ENCODE peak calls at places on chromosomes 4 and X, in five cellular contexts. One of them, this sample, is unnamed.
A peak's percentile ranks its signal among the peaks of the same experiment; 100 is the strongest.

GRCh38 chr4:55359397-55359916 is 13.4 kb downstream of the SRD5A3 start:
- DNase-seq in psoas muscle: no peak
- DNase-seq in suprapubic skin: no peak
- DNase-seq in mammary epithelial cell: no peak
- DNase-seq in GM06990: no peak
- DNase-seq in this sample: no peak

GRCh38 chr4:169791527-169792156 is 33.9 kb upstream of the HPF1 start:
- DNase-seq in psoas muscle: peak; percentile 53
- DNase-seq in suprapubic skin: peak; percentile 61
- DNase-seq in mammary epithelial cell: peak; percentile 65
- DNase-seq in GM06990: no peak
- DNase-seq in this sample: peak; percentile 44

GRCh38 chr4:86011117-86011516 is 348.7 kb downstream of the MAPK10 start:
- DNase-seq in psoas muscle: no peak
- DNase-seq in suprapubic skin: no peak
- DNase-seq in mammary epithelial cell: peak; percentile 62
- DNase-seq in GM06990: no peak
- DNase-seq in this sample: peak; percentile 63

GRCh38 chrX:119617511-119618164 is 11.4 kb upstream of the NKRF start:
- DNase-seq in psoas muscle: no peak
- DNase-seq in suprapubic skin: no peak
- DNase-seq in mammary epithelial cell: no peak
- DNase-seq in GM06990: no peak
- DNase-seq in this sample: no peak

GRCh38 chr4:80466618-80467017 is 131.1 kb downstream of the CFAP299 start:
- DNase-seq in psoas muscle: no peak
- DNase-seq in suprapubic skin: no peak
- DNase-seq in mammary epithelial cell: no peak
- DNase-seq in GM06990: no peak
- DNase-seq in this sample: no peak

GRCh38 chrX:153370293-153371055 is 30.7 kb downstream of the PNMA6E start:
- DNase-seq in psoas muscle: no peak
- DNase-seq in suprapubic skin: no peak
- DNase-seq in mammary epithelial cell: no peak
- DNase-seq in GM06990: no peak
- DNase-seq in this sample: no peak

GRCh38 chrX:44431206-44431605 is 87.7 kb upstream of the EFHC2 start:
- DNase-seq in psoas muscle: no peak
- DNase-seq in suprapubic skin: no peak
- DNase-seq in mammary epithelial cell: peak; percentile 81
- DNase-seq in GM06990: no peak
- DNase-seq in this sample: peak; percentile 85

GRCh38 chrX:31287861-31288260 is 216.0 kb upstream of the FTHL17 start:
- DNase-seq in psoas muscle: no peak
- DNase-seq in suprapubic skin: no peak
- DNase-seq in mammary epithelial cell: no peak
- DNase-seq in GM06990: no peak
- DNase-seq in this sample: no peak

GRCh38 chrX:63686878-63687714 is 97.9 kb downstream of the ARHGEF9 start:
- DNase-seq in psoas muscle: no peak
- DNase-seq in suprapubic skin: no peak
- DNase-seq in mammary epithelial cell: peak; percentile 41
- DNase-seq in GM06990: peak; percentile 9
- DNase-seq in this sample: peak; percentile 31

DNA sequence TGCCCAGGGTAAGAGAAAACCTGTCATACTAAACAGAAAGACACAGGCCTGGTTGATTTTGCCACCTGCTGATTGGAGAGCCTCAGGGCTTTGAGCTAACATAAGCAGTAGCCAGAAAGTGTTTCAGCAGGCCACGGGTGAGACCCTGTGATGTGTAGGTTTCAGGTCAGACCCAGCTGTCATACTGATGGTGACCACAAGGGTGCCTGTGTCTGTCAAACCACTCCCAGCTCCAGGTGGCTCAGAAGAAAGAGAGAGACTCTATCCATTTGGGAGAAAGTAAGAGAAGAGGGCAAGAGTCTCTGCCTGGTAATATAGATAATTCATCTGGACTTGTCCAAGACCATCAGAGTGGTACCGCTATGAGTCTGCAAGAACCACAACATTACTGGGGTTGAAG is 72.8 kb upstream of the NLRP2B start:
- DNase-seq in psoas muscle: no peak
- DNase-seq in suprapubic skin: no peak
- DNase-seq in mammary epithelial cell: no peak
- DNase-seq in GM06990: no peak
- DNase-seq in this sample: no peak
- H3K4me3 ChIP-seq in psoas muscle: no peak overlapping the region
- H3K4me3 ChIP-seq in suprapubic skin: no peak overlapping the region
- H3K4me3 ChIP-seq in mammary epithelial cell: no peak overlapping the region
- H3K4me3 ChIP-seq in GM06990: no peak overlapping the region
- H3K4me3 ChIP-seq in this sample: no peak overlapping the region

GRCh38 chr4:2948895-2949781 is 14.1 kb downstream of the NOP14 start:
- DNase-seq in psoas muscle: peak; percentile 60
- DNase-seq in suprapubic skin: no peak
- DNase-seq in mammary epithelial cell: no peak
- DNase-seq in GM06990: no peak
- DNase-seq in this sample: peak; percentile 40
- H3K36me3 ChIP-seq in psoas muscle: peaks cover 17% of the 10 kb centered on the region
- H3K36me3 ChIP-seq in suprapubic skin: peaks cover 100% of the 10 kb centered on the region
- H3K36me3 ChIP-seq in mammary epithelial cell: peaks cover 45% of the 10 kb centered on the region
- H3K36me3 ChIP-seq in GM06990: peaks cover 57% of the 10 kb centered on the region
- H3K36me3 ChIP-seq in this sample: peaks cover 55% of the 10 kb centered on the region

GRCh38 chr4:41061482-41062185 is 152.7 kb downstream of the APBB2 start:
- DNase-seq in psoas muscle: no peak
- DNase-seq in suprapubic skin: no peak
- DNase-seq in mammary epithelial cell: no peak
- DNase-seq in GM06990: no peak
- DNase-seq in this sample: no peak
- TF ChIP-seq CTCF in psoas muscle: no peak
- TF ChIP-seq CTCF in suprapubic skin: no peak
- TF ChIP-seq CTCF in mammary epithelial cell: no peak
- TF ChIP-seq CTCF in GM06990: no peak
- TF ChIP-seq CTCF in this sample: no peak

DNA sequence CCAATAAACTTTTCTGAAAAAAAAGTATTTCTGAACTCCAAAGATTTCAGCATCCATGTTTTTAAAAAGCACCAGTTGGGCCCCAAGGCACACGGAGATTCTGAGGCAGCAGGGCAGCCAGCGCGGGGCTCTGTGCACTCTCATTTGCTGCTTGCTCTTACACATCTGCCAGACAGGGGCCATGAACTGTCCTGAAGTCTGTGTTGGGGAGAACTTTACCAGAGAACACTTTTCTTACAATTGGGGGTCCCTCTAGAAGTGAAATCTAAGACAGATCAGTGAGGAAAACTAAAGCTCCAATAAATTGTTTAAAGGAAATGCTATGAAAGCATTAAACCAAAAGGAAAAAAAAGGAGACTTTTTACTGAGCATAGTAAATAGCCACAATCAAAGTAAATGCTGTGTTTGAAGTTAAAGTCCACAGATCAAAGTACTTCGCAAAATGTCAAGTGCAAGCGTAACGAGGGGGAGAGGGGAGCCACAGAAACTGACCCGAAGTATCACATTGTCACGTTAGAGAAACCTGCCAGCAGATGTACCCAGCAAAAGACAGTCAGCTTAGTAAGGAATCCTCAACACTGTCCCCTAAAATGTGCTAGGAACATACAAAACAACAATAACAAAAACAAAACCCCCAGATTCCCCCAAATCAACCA is 37.8 kb downstream of the SORBS2 start:
- DNase-seq in psoas muscle: no peak
- DNase-seq in suprapubic skin: no peak
- DNase-seq in mammary epithelial cell: no peak
- DNase-seq in GM06990: no peak
- DNase-seq in this sample: no peak
- H3K4me3 ChIP-seq in psoas muscle: peak overlapping the region; percentile 49
- H3K4me3 ChIP-seq in suprapubic skin: peak overlapping the region; percentile 30
- H3K4me3 ChIP-seq in mammary epithelial cell: no peak overlapping the region
- H3K4me3 ChIP-seq in GM06990: no peak overlapping the region
- H3K4me3 ChIP-seq in this sample: no peak overlapping the region

DNA sequence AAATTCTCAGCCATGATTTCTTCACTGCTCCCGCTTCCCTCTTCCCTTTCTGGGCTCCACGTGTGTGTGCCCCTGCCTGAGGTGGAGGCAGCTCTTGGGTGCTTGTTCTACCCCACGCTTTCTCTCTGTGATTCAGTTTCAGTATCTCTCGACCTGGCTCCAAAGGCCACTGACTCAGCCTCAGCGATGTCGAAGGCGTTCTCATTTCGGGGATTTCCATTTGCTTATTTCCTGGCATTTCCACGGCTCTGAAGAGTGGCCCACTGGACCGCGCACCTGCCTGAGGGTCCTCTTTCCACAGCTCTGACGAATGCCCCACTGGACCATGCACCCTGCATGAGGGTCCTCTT is 52.4 kb downstream of the GAK start:
- DNase-seq in psoas muscle: no peak
- DNase-seq in suprapubic skin: no peak
- DNase-seq in mammary epithelial cell: no peak
- DNase-seq in GM06990: no peak
- DNase-seq in this sample: no peak
- H3K36me3 ChIP-seq in psoas muscle: peaks cover 2% of the 10 kb centered on the region
- H3K36me3 ChIP-seq in suprapubic skin: peaks cover 100% of the 10 kb centered on the region
- H3K36me3 ChIP-seq in mammary epithelial cell: peaks cover 12% of the 10 kb centered on the region
- H3K36me3 ChIP-seq in GM06990: peaks cover 45% of the 10 kb centered on the region
- H3K36me3 ChIP-seq in this sample: peaks cover 44% of the 10 kb centered on the region

GRCh38 chrX:37646254-37646653 is 39.3 kb upstream of the XK start:
- DNase-seq in psoas muscle: no peak
- DNase-seq in suprapubic skin: no peak
- DNase-seq in mammary epithelial cell: no peak
- DNase-seq in GM06990: no peak
- DNase-seq in this sample: peak; percentile 4
- TF ChIP-seq CTCF in psoas muscle: no peak
- TF ChIP-seq CTCF in suprapubic skin: no peak
- TF ChIP-seq CTCF in mammary epithelial cell: peak; percentile 21
- TF ChIP-seq CTCF in GM06990: peak; percentile 3
- TF ChIP-seq CTCF in this sample: no peak

DNA sequence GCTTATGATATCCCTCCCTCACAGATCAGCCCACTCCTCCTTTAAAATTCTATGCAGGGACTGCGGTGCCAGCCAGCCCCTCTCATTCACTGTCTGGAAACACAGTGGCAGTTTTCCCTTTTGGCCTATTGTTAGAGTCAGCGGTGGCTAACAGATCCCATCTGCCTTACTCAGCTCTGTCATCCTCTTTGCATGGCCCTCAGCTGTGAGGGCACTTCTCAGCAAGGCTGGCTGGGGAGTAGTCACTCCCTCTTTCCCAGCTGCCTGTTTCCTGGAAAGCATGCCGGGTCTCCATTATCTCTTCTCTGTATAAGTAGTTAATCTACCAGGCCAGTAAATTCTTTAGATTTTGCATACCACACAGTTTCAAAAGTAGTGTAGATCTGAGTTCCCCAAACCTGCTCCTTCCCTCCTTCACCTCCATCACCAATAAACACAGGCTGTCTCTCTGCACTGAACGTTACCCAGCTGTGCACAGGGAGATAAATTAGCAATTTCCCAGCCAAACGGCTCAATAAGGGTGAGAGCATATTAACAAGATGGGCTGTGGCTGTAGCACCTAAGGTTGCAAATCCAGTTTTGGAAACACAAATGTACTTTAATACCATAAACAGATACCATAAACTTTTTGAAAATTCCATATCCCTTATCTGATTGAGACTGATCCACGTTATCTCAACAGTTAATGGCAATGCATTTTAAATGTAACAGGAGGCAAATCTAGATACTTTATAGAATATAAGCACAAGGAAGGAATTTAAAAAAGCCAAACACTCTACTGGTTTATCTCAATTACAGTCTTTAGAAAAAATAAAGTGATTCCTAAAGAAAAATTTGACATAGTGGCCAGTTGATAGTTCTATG is 229.3 kb downstream of the ANKRD50 start:
- DNase-seq in psoas muscle: no peak
- DNase-seq in suprapubic skin: no peak
- DNase-seq in mammary epithelial cell: no peak
- DNase-seq in GM06990: no peak
- DNase-seq in this sample: no peak
- H3K4me3 ChIP-seq in psoas muscle: no peak overlapping the region
- H3K4me3 ChIP-seq in suprapubic skin: no peak overlapping the region
- H3K4me3 ChIP-seq in mammary epithelial cell: no peak overlapping the region
- H3K4me3 ChIP-seq in GM06990: no peak overlapping the region
- H3K4me3 ChIP-seq in this sample: no peak overlapping the region

GRCh38 chrX:1477229-1477628 is 24.5 kb upstream of the ASMTL start:
- DNase-seq in psoas muscle: no peak
- DNase-seq in suprapubic skin: no peak
- DNase-seq in mammary epithelial cell: no peak
- DNase-seq in GM06990: no peak
- DNase-seq in this sample: no peak

GRCh38 chrX:1480082-1480785 is 27.5 kb upstream of the ASMTL start:
- DNase-seq in psoas muscle: no peak
- DNase-seq in suprapubic skin: peak; percentile 17
- DNase-seq in mammary epithelial cell: no peak
- DNase-seq in GM06990: no peak
- DNase-seq in this sample: no peak

GRCh38 chrX:1475881-1476280 is 23.2 kb upstream of the ASMTL start:
- DNase-seq in psoas muscle: no peak
- DNase-seq in suprapubic skin: no peak
- DNase-seq in mammary epithelial cell: no peak
- DNase-seq in GM06990: no peak
- DNase-seq in this sample: no peak

GRCh38 chrX:1476682-1477081 is 24.0 kb upstream of the ASMTL start:
- DNase-seq in psoas muscle: no peak
- DNase-seq in suprapubic skin: no peak
- DNase-seq in mammary epithelial cell: no peak
- DNase-seq in GM06990: no peak
- DNase-seq in this sample: no peak

GRCh38 chrX:1477801-1478458 is 25.2 kb upstream of the ASMTL start:
- DNase-seq in psoas muscle: no peak
- DNase-seq in suprapubic skin: peak; percentile 17
- DNase-seq in mammary epithelial cell: no peak
- DNase-seq in GM06990: no peak
- DNase-seq in this sample: no peak
- H3K36me3 ChIP-seq in psoas muscle: no peaks in the 10 kb centered on the region
- H3K36me3 ChIP-seq in suprapubic skin: no peaks in the 10 kb centered on the region
- H3K36me3 ChIP-seq in mammary epithelial cell: no peaks in the 10 kb centered on the region
- H3K36me3 ChIP-seq in GM06990: peaks cover 2% of the 10 kb centered on the region
- H3K36me3 ChIP-seq in this sample: no peaks in the 10 kb centered on the region

DNA sequence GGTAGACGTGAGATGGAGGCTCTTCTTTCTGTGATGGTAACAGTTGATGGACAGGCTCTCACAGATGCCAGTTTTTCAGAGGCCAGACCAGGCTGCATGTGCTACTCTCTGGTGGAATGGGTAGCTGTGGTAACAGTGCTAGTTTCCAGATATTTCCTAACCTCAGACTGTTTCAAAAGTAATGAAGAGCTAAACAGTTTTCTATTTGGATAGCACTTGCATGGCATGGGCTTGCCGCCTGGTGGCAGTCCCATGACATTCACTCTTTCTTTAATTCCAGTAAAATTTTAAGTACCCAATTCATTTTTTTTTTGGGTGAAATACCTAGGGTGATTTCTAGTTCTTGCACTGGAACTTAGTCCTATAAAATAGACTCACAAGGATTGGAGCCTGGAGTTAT is 220.2 kb upstream of the MAD2L1 start:
- DNase-seq in psoas muscle: no peak
- DNase-seq in suprapubic skin: no peak
- DNase-seq in mammary epithelial cell: no peak
- DNase-seq in GM06990: no peak
- DNase-seq in this sample: no peak
- TF ChIP-seq CTCF in psoas muscle: no peak
- TF ChIP-seq CTCF in suprapubic skin: no peak
- TF ChIP-seq CTCF in mammary epithelial cell: no peak
- TF ChIP-seq CTCF in GM06990: peak; percentile 31
- TF ChIP-seq CTCF in this sample: no peak